ENCODE peak calls at places on chromosomes 7 and 10, in seven cellular contexts. Y is PC-9, D is body of pancreas, G is BE2C, V is left ventricle myocardium inferior, N is transverse colon, P is ascending aorta. I is an unnamed sample. For H3K4me1, the result is how much of the 10 kb centered on the place peaks cover.

GRCh38 chr7:129469930-129470329 is 32.4 kb upstream of the SMKR1 start:
- DNase-seq in Y (no peak), D (no peak), G (no peak), V (no peak), N (no peak), P (no peak), I (no peak)

GRCh38 chr7:856444-857095 is 19.8 kb upstream of the GET4 start:
- DNase-seq in Y (no peak), D (no peak), G (no peak), V (no peak), N (no peak), P (no peak), I (no peak)

GRCh38 chr7:121126801-121127534 is 138.5 kb downstream of the CPED1 start:
- DNase-seq in Y (no peak), D (no peak), G (no peak), V (no peak), N (no peak), P (no peak), I (no peak)

GRCh38 chr7:80735330-80735729 is 96.9 kb downstream of the CD36 start:
- DNase-seq in Y (no peak), D (no peak), G (no peak), V (peak), N (no peak), P (no peak), I (no peak)

GRCh38 chr10:48215148-48215982 is 59.1 kb downstream of the FRMPD2 start:
- DNase-seq in Y (peak), D (peak), G (peak), V (no peak), N (peak), P (no peak), I (peak)

GRCh38 chr7:151238924-151239836 is 6.9 kb downstream of the CHPF2 start:
- DNase-seq in Y (no peak), D (no peak), G (no peak), V (no peak), N (no peak), P (no peak), I (no peak)

GRCh38 chr7:33719059-33719581 is 186.2 kb upstream of the BMPER start:
- DNase-seq in Y (no peak), D (no peak), G (no peak), V (peak), N (no peak), P (no peak), I (no peak)

GRCh38 chr7:115249080-115249479 is 327.2 kb downstream of the MDFIC start:
- DNase-seq in Y (no peak), D (no peak), G (no peak), V (no peak), N (no peak), P (no peak), I (no peak)

GRCh38 chr10:45235823-45236222 is 79.6 kb downstream of the OR13A1 start:
- DNase-seq in Y (no peak), D (no peak), G (no peak), V (no peak), N (no peak), P (no peak), I (no peak)

GRCh38 chr7:98202367-98203195 is 8.7 kb upstream of the BHLHA15 start:
- DNase-seq in Y (no peak), D (no peak), G (no peak), V (no peak), N (peak), P (no peak), I (no peak)

GRCh38 chr10:15591937-15592336 is 127.8 kb downstream of the ITGA8 start:
- DNase-seq in Y (no peak), D (no peak), G (no peak), V (no peak), N (no peak), P (no peak), I (no peak)

GRCh38 chr7:1087952-1088920 is at the start of gene GPER1:
- DNase-seq in Y (no peak), D (peak), G (peak), V (peak), N (peak), P (no peak), I (peak)

GRCh38 chr7:17408245-17408903 is 109.9 kb downstream of the AHR start:
- DNase-seq in Y (peak), D (peak), G (no peak), V (no peak), N (peak), P (no peak), I (peak)

GRCh38 chr7:90692396-90692795 is 96.3 kb downstream of the CDK14 start:
- DNase-seq in Y (no peak), D (no peak), G (no peak), V (no peak), N (no peak), P (no peak), I (no peak)

GRCh38 chr10:88793747-88794299 is 8.7 kb upstream of the LIPM start:
- DNase-seq in Y (no peak), D (no peak), G (no peak), V (no peak), N (no peak), P (no peak), I (no peak)

GRCh38 chr10:102657984-102658724 is 13.9 kb downstream of the TRIM8 start:
- DNase-seq in Y (no peak), D (peak), G (no peak), V (no peak), N (peak), P (no peak), I (peak)

GRCh38 chr10:3551761-3552160 is 233.2 kb downstream of the KLF6 start:
- DNase-seq in Y (no peak), D (no peak), G (no peak), V (no peak), N (no peak), P (no peak), I (no peak)

GRCh38 chr7:13731643-13732042 is 257.8 kb downstream of the ETV1 start:
- DNase-seq in Y (no peak), D (no peak), G (no peak), V (no peak), N (no peak), P (no peak), I (no peak)

DNA sequence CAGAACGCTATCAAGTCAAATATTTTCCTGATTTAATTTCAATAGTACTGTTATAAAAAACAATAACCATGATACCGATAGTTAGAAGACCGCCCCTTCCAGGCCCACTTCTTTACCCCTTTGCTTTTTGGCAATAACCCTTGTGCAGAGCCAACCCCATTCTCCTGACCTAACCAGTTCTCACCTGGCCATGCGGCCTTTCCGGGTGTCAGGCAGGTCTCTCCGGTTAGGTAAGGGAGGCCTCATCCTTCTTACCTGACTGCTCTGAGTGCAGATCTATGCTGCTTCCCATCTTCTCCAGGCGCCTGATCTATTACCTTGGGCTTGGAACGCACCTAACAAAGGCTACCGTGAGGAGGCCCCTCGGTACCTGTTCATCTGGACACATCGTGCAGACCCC is 26.6 kb downstream of the ZMIZ1 start:
- DNase-seq in Y (peak), D (no peak), G (no peak), V (no peak), N (no peak), P (no peak), I (no peak)
- H3K4me1 ChIP-seq in Y (under half), D (half or more), G (under half), V (half or more), N (half or more), P (under half), I (under half)

DNA sequence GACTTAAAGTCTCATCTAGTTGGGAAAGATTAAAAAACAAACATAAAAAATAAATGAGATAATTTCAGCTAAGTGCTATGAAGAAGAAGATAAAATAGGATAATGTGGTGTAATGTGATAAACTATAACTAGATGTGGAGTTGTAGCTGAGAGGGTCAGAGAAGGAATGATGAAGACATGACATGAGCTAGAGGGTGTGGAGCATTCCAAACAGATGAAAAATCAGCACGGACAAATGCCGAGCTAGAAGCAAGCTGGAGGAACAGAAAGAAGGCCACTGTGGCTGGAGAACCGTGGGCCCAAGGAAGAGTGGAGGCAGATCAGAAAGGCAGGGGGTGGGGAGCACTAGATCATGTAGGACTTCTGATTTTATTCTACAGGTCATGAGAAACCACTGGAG is 70.6 kb downstream of the CDK6 start:
- DNase-seq in Y (peak), D (no peak), G (no peak), V (no peak), N (no peak), P (no peak), I (no peak)
- H3K4me1 ChIP-seq in Y (half or more), D (under half), G (under half), V (half or more), N (under half), P (under half), I (under half)

DNA sequence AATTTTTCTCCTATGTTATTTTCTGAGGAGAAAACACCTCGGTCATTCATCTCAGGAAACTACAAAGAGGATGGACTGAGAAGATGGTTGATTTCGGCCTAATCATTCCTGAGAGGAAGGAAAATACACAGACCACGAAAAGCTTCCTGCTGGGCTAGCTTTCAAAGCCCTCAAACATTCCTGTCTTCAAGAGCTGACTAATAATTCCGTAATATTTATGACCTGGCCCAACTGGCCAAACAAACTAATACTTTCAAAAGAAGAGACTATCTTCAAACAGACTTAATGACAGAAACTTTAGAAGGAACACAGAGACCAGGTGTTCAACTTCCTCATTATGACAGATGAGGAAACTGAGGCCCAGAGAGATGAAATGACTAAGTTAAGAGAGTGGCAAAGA is 215.1 kb upstream of the FRMD4A start:
- DNase-seq in Y (peak), D (no peak), G (no peak), V (no peak), N (no peak), P (no peak), I (no peak)
- H3K4me1 ChIP-seq in Y (under half), D (under half), G (under half), V (under half), N (under half), P (under half), I (under half)

DNA sequence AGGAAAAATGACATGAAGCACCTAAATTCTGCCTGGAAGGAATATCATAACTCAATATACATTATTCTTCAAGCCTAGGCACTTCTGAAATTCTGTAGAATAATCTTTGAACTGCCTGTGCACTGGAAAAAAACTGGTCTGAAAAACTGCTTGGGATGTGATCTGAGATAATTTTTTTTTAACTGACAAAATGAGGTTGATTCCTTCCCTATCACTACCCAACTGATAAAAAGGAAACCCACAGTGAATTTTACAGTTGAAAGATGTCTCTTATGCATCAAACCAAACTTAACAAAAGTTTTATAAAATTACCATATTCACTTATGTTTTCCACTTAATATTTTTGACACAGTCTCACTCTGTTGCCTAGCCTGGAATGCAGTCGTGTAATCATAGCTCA is 67.2 kb upstream of the FAM133B start:
- DNase-seq in Y (no peak), D (no peak), G (no peak), V (no peak), N (no peak), P (no peak), I (no peak)
- H3K4me1 ChIP-seq in Y (under half), D (under half), G (under half), V (under half), N (under half), P (under half), I (under half)

GRCh38 chr7:137874390-137874789 is 27.6 kb upstream of the DGKI start:
- DNase-seq in Y (no peak), D (no peak), G (no peak), V (no peak), N (no peak), P (no peak), I (no peak)

GRCh38 chr7:137873524-137873923 is 26.8 kb upstream of the DGKI start:
- DNase-seq in Y (no peak), D (no peak), G (no peak), V (no peak), N (no peak), P (no peak), I (no peak)

GRCh38 chr7:137877301-137877700 is 30.5 kb upstream of the DGKI start:
- DNase-seq in Y (no peak), D (no peak), G (no peak), V (no peak), N (no peak), P (no peak), I (no peak)

GRCh38 chr7:137873979-137874378 is 27.2 kb upstream of the DGKI start:
- DNase-seq in Y (no peak), D (no peak), G (no peak), V (no peak), N (no peak), P (no peak), I (no peak)

GRCh38 chr7:137875746-137876145 is 29.0 kb upstream of the DGKI start:
- DNase-seq in Y (no peak), D (no peak), G (no peak), V (no peak), N (no peak), P (no peak), I (no peak)
- H3K4me1 ChIP-seq in Y (under half), D (under half), G (under half), V (half or more), N (under half), P (half or more), I (under half)

GRCh38 chr7:131605280-131605878 is 49.0 kb upstream of the PODXL start:
- DNase-seq in Y (no peak), D (no peak), G (peak), V (no peak), N (no peak), P (no peak), I (no peak)
- H3K4me1 ChIP-seq in Y (under half), D (under half), G (under half), V (under half), N (under half), P (under half), I (under half)

GRCh38 chr10:104337527-104337984 is 709 bp downstream of the ITPRIP start:
- DNase-seq in Y (no peak), D (peak), G (no peak), V (no peak), N (peak), P (no peak), I (no peak)
- H3K4me1 ChIP-seq in Y (half or more), D (under half), G (under half), V (half or more), N (under half), P (under half), I (under half)

GRCh38 chr7:2763607-2764006 is 75.6 kb downstream of the AMZ1 start:
- DNase-seq in Y (no peak), D (no peak), G (no peak), V (no peak), N (no peak), P (no peak), I (no peak)
- H3K4me1 ChIP-seq in Y (under half), D (under half), G (under half), V (half or more), N (under half), P (under half), I (under half)

GRCh38 chr10:17026686-17027485 is 102.7 kb downstream of the CUBN start:
- DNase-seq in Y (no peak), D (no peak), G (no peak), V (no peak), N (no peak), P (no peak), I (no peak)

GRCh38 chr10:17033529-17034250 is 95.9 kb downstream of the CUBN start:
- DNase-seq in Y (no peak), D (no peak), G (no peak), V (no peak), N (no peak), P (no peak), I (no peak)

GRCh38 chr10:17028843-17029580 is 100.6 kb downstream of the CUBN start:
- DNase-seq in Y (no peak), D (no peak), G (no peak), V (no peak), N (no peak), P (no peak), I (no peak)

GRCh38 chr10:17031656-17032630 is 97.7 kb downstream of the CUBN start:
- DNase-seq in Y (no peak), D (no peak), G (no peak), V (no peak), N (no peak), P (no peak), I (no peak)

DNA sequence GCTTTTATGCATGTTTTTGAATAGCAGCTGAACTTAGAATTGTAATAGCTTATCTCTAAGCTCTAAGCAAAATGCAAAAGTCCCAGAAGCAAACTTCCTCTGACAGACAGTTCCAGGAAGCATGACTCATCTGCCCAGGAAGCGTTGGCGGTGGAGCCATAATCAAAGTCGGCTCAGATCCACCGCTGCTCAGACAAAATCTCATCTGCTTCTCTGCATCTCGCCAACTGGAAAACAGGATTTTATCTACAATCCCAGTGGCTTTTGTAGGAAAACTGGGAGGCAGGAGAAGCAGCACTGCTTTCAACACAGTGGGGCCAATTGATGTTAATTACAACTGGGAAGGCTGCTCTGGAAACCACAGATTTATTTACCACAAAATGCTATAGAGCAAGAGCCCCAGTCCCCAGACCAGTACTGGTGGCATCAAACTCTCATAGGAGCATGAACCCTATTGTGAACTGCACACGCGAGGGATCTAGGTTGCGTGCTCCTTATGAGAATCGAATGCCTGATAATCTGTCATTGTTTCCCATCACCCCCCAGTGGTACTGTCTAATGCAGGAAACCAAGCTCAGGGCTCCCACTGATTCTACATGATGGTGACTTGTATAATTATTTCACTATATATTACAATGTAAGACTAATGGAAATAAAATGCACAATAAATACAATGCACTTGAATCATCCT is 99.9 kb downstream of the CUBN start:
- DNase-seq in Y (no peak), D (peak), G (peak), V (peak), N (peak), P (peak), I (peak)
- H3K4me1 ChIP-seq in Y (under half), D (under half), G (under half), V (half or more), N (under half), P (under half), I (under half)